ENCODE peak calls at places on chromosomes 16 and 17, in eight cellular contexts. V is AML-193, B is PC-3, U is stromal cell of bone marrow, Q is Calu3, O is HuH-7, A is T-helper 17 cell, R is RWPE2. G is an unnamed sample.

GRCh38 chr17:14301279-14301760 is 439 bp downstream of the HS3ST3B1 start:
- DNase-seq in Q (peak), B (no peak), A (no peak), O (no peak), U (no peak), R (no peak), V (no peak), G (no peak)

GRCh38 chr16:31064882-31065461 is 9.1 kb downstream of the ZNF668 start:
- DNase-seq in Q (no peak), O (no peak), B (peak), U (peak), A (no peak), V (no peak), R (no peak), G (no peak)

GRCh38 chr17:73065376-73065775 is 27.1 kb downstream of the SLC39A11 start:
- DNase-seq in O (no peak), B (no peak), V (no peak), A (no peak), R (no peak), Q (no peak), U (no peak), G (no peak)

GRCh38 chr16:68599586-68599985 is 45.5 kb upstream of the CDH3 start:
- DNase-seq in Q (no peak), B (no peak), A (no peak), U (no peak), V (no peak), R (no peak), O (no peak), G (no peak)

GRCh38 chr17:70171159-70171558 is 1.8 kb downstream of the KCNJ2 start:
- DNase-seq in Q (no peak), U (no peak), R (no peak), B (no peak), V (no peak), O (no peak), A (no peak), G (no peak)

GRCh38 chr17:16381496-16381820 is 567 bp downstream of the UBB start:
- DNase-seq in O (no peak), V (no peak), U (no peak), B (no peak), Q (no peak), R (no peak), A (no peak), G (no peak)

GRCh38 chr16:30757316-30757715 is 4.5 kb downstream of the CFAP119 start:
- DNase-seq in A (no peak), U (no peak), O (no peak), B (no peak), V (no peak), R (no peak), Q (no peak), G (no peak)

GRCh38 chr16:67846320-67847063 is at the start of gene NUTF2:
- DNase-seq in Q (peak), B (peak), A (peak), R (peak), O (peak), V (peak), U (peak), G (peak)

GRCh38 chr17:2266045-2266864 is 37.3 kb downstream of the SMG6 start:
- DNase-seq in B (no peak), U (no peak), R (no peak), V (no peak), O (no peak), A (peak), Q (no peak), G (peak)

GRCh38 chr16:4021070-4021779 is 95.0 kb downstream of the ADCY9 start:
- DNase-seq in Q (peak), A (no peak), O (no peak), R (peak), V (no peak), U (no peak), B (peak), G (no peak)

GRCh38 chr16:11550651-11551498 is 35.8 kb downstream of the LITAF start:
- DNase-seq in A (no peak), V (peak), O (no peak), R (no peak), B (no peak), U (no peak), Q (no peak), G (no peak)

GRCh38 chr16:85612801-85613608 is at the start of gene GSE1:
- DNase-seq in Q (peak), O (peak), R (peak), B (peak), A (peak), V (peak), U (peak), G (peak)

GRCh38 chr16:89374393-89374948 is 115.9 kb downstream of the ANKRD11 start:
- DNase-seq in R (no peak), U (no peak), A (no peak), V (no peak), O (no peak), Q (no peak), B (peak), G (no peak)

GRCh38 chr17:40075216-40076100 is 12.7 kb downstream of the THRA start:
- DNase-seq in Q (peak), U (no peak), B (peak), V (peak), A (peak), O (peak), R (no peak), G (peak)

GRCh38 chr16:1351582-1352362 is at the start of the genes GNPTG and TSR3:
- DNase-seq in Q (peak), A (peak), O (peak), V (peak), B (peak), R (no peak), U (peak), G (peak)

GRCh38 chr17:12242390-12242954 is 221.8 kb downstream of the MAP2K4 start:
- DNase-seq in B (no peak), V (no peak), A (no peak), O (no peak), Q (no peak), R (no peak), U (no peak), G (no peak)

GRCh38 chr16:2037631-2038358 is 9.8 kb downstream of the NTHL1 start:
- DNase-seq in V (no peak), U (no peak), R (no peak), B (no peak), O (no peak), Q (no peak), A (no peak), G (no peak)

GRCh38 chr17:79511471-79511870 is 99.4 kb downstream of the RBFOX3 start:
- DNase-seq in U (no peak), O (no peak), Q (no peak), A (no peak), V (no peak), R (no peak), B (no peak), G (no peak)

GRCh38 chr16:78962457-78962929 is 638.0 kb downstream of the MAF start:
- DNase-seq in Q (no peak), U (no peak), A (no peak), O (no peak), B (no peak), R (no peak), V (no peak), G (no peak)

GRCh38 chr16:1105888-1106620 is 10.0 kb upstream of the C1QTNF8 start:
- DNase-seq in U (no peak), V (peak), Q (peak), R (no peak), A (no peak), B (peak), O (peak), G (peak)